ENCODE peak calls at places on chromosomes 16 and 17, in six cellular contexts. One of them, this sample, is unnamed.

GRCh38 chr17:27552467-27552779 is 78.6 kb upstream of the LGALS9 start:
- DNase-seq in left ventricle myocardium inferior: no peak
- DNase-seq in psoas muscle: no peak
- DNase-seq in heart right ventricle: no peak
- DNase-seq in transverse colon: no peak
- DNase-seq in glutamatergic neuron: no peak
- DNase-seq in this sample: no peak

GRCh38 chr17:7479139-7479388 is 367 bp downstream of the ZBTB4 start:
- DNase-seq in left ventricle myocardium inferior: no peak
- DNase-seq in glutamatergic neuron: no peak
- DNase-seq in psoas muscle: no peak
- DNase-seq in heart right ventricle: no peak
- DNase-seq in transverse colon: no peak
- DNase-seq in this sample: no peak

GRCh38 chr17:34443832-34444469 is 80.9 kb upstream of the CCL1 start:
- DNase-seq in glutamatergic neuron: peak; percentile 68
- DNase-seq in psoas muscle: no peak
- DNase-seq in left ventricle myocardium inferior: peak; percentile 23
- DNase-seq in transverse colon: no peak
- DNase-seq in heart right ventricle: peak; percentile 30
- DNase-seq in this sample: peak; percentile 23

GRCh38 chr17:35312790-35313711 is 60.4 kb downstream of the SLFN11 start:
- DNase-seq in glutamatergic neuron: peak; percentile 23
- DNase-seq in left ventricle myocardium inferior: peak; percentile 24
- DNase-seq in transverse colon: peak; percentile 51
- DNase-seq in heart right ventricle: peak; percentile 33
- DNase-seq in psoas muscle: peak; percentile 69
- DNase-seq in this sample: peak; percentile 43

GRCh38 chr17:81794509-81794908 is 9.4 kb upstream of the GCGR start:
- DNase-seq in psoas muscle: no peak
- DNase-seq in left ventricle myocardium inferior: no peak
- DNase-seq in glutamatergic neuron: no peak
- DNase-seq in heart right ventricle: no peak
- DNase-seq in transverse colon: peak; percentile 59
- DNase-seq in this sample: no peak

GRCh38 chr17:76476736-76477135 is 9.3 kb downstream of the AANAT start:
- DNase-seq in transverse colon: no peak
- DNase-seq in heart right ventricle: no peak
- DNase-seq in glutamatergic neuron: no peak
- DNase-seq in left ventricle myocardium inferior: no peak
- DNase-seq in psoas muscle: no peak
- DNase-seq in this sample: no peak

GRCh38 chr16:82993874-82994375 is 367.2 kb downstream of the CDH13 start:
- DNase-seq in transverse colon: no peak
- DNase-seq in glutamatergic neuron: peak; percentile 61
- DNase-seq in heart right ventricle: no peak
- DNase-seq in left ventricle myocardium inferior: no peak
- DNase-seq in psoas muscle: no peak
- DNase-seq in this sample: no peak

GRCh38 chr16:3470723-3471122 is 24.6 kb downstream of the C16orf90 start:
- DNase-seq in left ventricle myocardium inferior: no peak
- DNase-seq in glutamatergic neuron: no peak
- DNase-seq in heart right ventricle: no peak
- DNase-seq in psoas muscle: peak; percentile 17
- DNase-seq in transverse colon: no peak
- DNase-seq in this sample: no peak

GRCh38 chr17:58047751-58048150 is 35.5 kb upstream of the DYNLL2 start:
- DNase-seq in heart right ventricle: no peak
- DNase-seq in glutamatergic neuron: no peak
- DNase-seq in left ventricle myocardium inferior: no peak
- DNase-seq in psoas muscle: no peak
- DNase-seq in transverse colon: no peak
- DNase-seq in this sample: no peak

GRCh38 chr17:72590382-72590781 is 469.6 kb downstream of the SOX9 start:
- DNase-seq in psoas muscle: no peak
- DNase-seq in transverse colon: no peak
- DNase-seq in glutamatergic neuron: no peak
- DNase-seq in left ventricle myocardium inferior: no peak
- DNase-seq in heart right ventricle: no peak
- DNase-seq in this sample: no peak

GRCh38 chr17:58377005-58377660 is 25.1 kb upstream of the SUPT4H1 start:
- DNase-seq in left ventricle myocardium inferior: no peak
- DNase-seq in transverse colon: peak; percentile 64
- DNase-seq in psoas muscle: no peak
- DNase-seq in heart right ventricle: no peak
- DNase-seq in glutamatergic neuron: no peak
- DNase-seq in this sample: no peak

GRCh38 chr16:49036126-49036525 is 245.5 kb downstream of the CBLN1 start:
- DNase-seq in heart right ventricle: no peak
- DNase-seq in left ventricle myocardium inferior: no peak
- DNase-seq in psoas muscle: no peak
- DNase-seq in glutamatergic neuron: no peak
- DNase-seq in transverse colon: no peak
- DNase-seq in this sample: no peak

GRCh38 chr17:74012465-74012864 is 191.0 kb upstream of the RPL38 start:
- DNase-seq in transverse colon: no peak
- DNase-seq in psoas muscle: no peak
- DNase-seq in glutamatergic neuron: peak; percentile 60
- DNase-seq in left ventricle myocardium inferior: no peak
- DNase-seq in heart right ventricle: no peak
- DNase-seq in this sample: no peak

GRCh38 chr16:74757347-74757746 is 17.3 kb downstream of the FA2H start:
- DNase-seq in heart right ventricle: no peak
- DNase-seq in transverse colon: no peak
- DNase-seq in glutamatergic neuron: no peak
- DNase-seq in left ventricle myocardium inferior: no peak
- DNase-seq in psoas muscle: no peak
- DNase-seq in this sample: no peak

GRCh38 chr17:44522883-44523671 is 19.9 kb upstream of the GPATCH8 start:
- DNase-seq in glutamatergic neuron: peak; percentile 56
- DNase-seq in heart right ventricle: peak; percentile 70
- DNase-seq in transverse colon: peak; percentile 77
- DNase-seq in left ventricle myocardium inferior: peak; percentile 65
- DNase-seq in psoas muscle: peak; percentile 90
- DNase-seq in this sample: peak; percentile 47

GRCh38 chr16:13919330-13919682 is 648 bp upstream of the ERCC4 start:
- DNase-seq in heart right ventricle: no peak
- DNase-seq in transverse colon: no peak
- DNase-seq in left ventricle myocardium inferior: no peak
- DNase-seq in psoas muscle: no peak
- DNase-seq in glutamatergic neuron: no peak
- DNase-seq in this sample: no peak

GRCh38 chr17:5210091-5210490 is 18.4 kb upstream of the ZNF594 start:
- DNase-seq in transverse colon: no peak
- DNase-seq in psoas muscle: no peak
- DNase-seq in glutamatergic neuron: no peak
- DNase-seq in left ventricle myocardium inferior: no peak
- DNase-seq in heart right ventricle: no peak
- DNase-seq in this sample: no peak

GRCh38 chr17:15943971-15944719 is 785 bp upstream of the ADORA2B start:
- DNase-seq in glutamatergic neuron: no peak
- DNase-seq in heart right ventricle: no peak
- DNase-seq in psoas muscle: no peak
- DNase-seq in left ventricle myocardium inferior: no peak
- DNase-seq in transverse colon: no peak
- DNase-seq in this sample: peak; percentile 68

GRCh38 chr17:488993-489757 is 136.6 kb upstream of the RPH3AL start:
- DNase-seq in transverse colon: no peak
- DNase-seq in glutamatergic neuron: peak; percentile 73
- DNase-seq in left ventricle myocardium inferior: no peak
- DNase-seq in psoas muscle: peak; percentile 62
- DNase-seq in heart right ventricle: no peak
- DNase-seq in this sample: peak; percentile 39

GRCh38 chr16:9791566-9791965 is 390.7 kb downstream of the GRIN2A start:
- DNase-seq in glutamatergic neuron: no peak
- DNase-seq in psoas muscle: no peak
- DNase-seq in left ventricle myocardium inferior: no peak
- DNase-seq in heart right ventricle: no peak
- DNase-seq in transverse colon: no peak
- DNase-seq in this sample: no peak

GRCh38 chr17:58323420-58324408 is 4.9 kb downstream of the TSPOAP1 start:
- DNase-seq in glutamatergic neuron: peak; percentile 16
- DNase-seq in left ventricle myocardium inferior: no peak
- DNase-seq in psoas muscle: no peak
- DNase-seq in transverse colon: no peak
- DNase-seq in heart right ventricle: no peak
- DNase-seq in this sample: no peak

GRCh38 chr16:2035431-2036199 is 8.9 kb downstream of the NHERF2 start:
- DNase-seq in left ventricle myocardium inferior: peak; percentile 79
- DNase-seq in glutamatergic neuron: no peak
- DNase-seq in heart right ventricle: peak; percentile 74
- DNase-seq in transverse colon: peak; percentile 43
- DNase-seq in psoas muscle: no peak
- DNase-seq in this sample: peak; percentile 41

GRCh38 chr16:75764154-75764768 is 38.0 kb upstream of the CPHXL start:
- DNase-seq in heart right ventricle: no peak
- DNase-seq in left ventricle myocardium inferior: no peak
- DNase-seq in transverse colon: peak; percentile 61
- DNase-seq in glutamatergic neuron: peak; percentile 40
- DNase-seq in psoas muscle: no peak
- DNase-seq in this sample: peak; percentile 43

GRCh38 chr16:15760129-15760528 is 96.7 kb downstream of the MYH11 start:
- DNase-seq in heart right ventricle: no peak
- DNase-seq in glutamatergic neuron: no peak
- DNase-seq in left ventricle myocardium inferior: no peak
- DNase-seq in transverse colon: no peak
- DNase-seq in psoas muscle: no peak
- DNase-seq in this sample: no peak

GRCh38 chr17:19785854-19786253 is 37.8 kb upstream of the ALDH3A1 start:
- DNase-seq in left ventricle myocardium inferior: no peak
- DNase-seq in transverse colon: no peak
- DNase-seq in heart right ventricle: no peak
- DNase-seq in psoas muscle: no peak
- DNase-seq in glutamatergic neuron: no peak
- DNase-seq in this sample: no peak

GRCh38 chr17:49439673-49440571 is 25.2 kb upstream of the PHB1 start:
- DNase-seq in psoas muscle: no peak
- DNase-seq in heart right ventricle: no peak
- DNase-seq in transverse colon: no peak
- DNase-seq in glutamatergic neuron: no peak
- DNase-seq in left ventricle myocardium inferior: no peak
- DNase-seq in this sample: no peak

GRCh38 chr17:44794699-44795413 is 35.2 kb downstream of the GJC1 start:
- DNase-seq in glutamatergic neuron: peak; percentile 63
- DNase-seq in transverse colon: no peak
- DNase-seq in left ventricle myocardium inferior: no peak
- DNase-seq in heart right ventricle: no peak
- DNase-seq in psoas muscle: no peak
- DNase-seq in this sample: no peak

GRCh38 chr17:47735139-47735464 is 2.1 kb downstream of the TBX21 start:
- DNase-seq in left ventricle myocardium inferior: no peak
- DNase-seq in heart right ventricle: no peak
- DNase-seq in psoas muscle: no peak
- DNase-seq in transverse colon: no peak
- DNase-seq in glutamatergic neuron: no peak
- DNase-seq in this sample: no peak

GRCh38 chr17:47733414-47734288 is 615 bp downstream of the TBX21 start:
- DNase-seq in transverse colon: no peak
- DNase-seq in left ventricle myocardium inferior: no peak
- DNase-seq in heart right ventricle: no peak
- DNase-seq in psoas muscle: no peak
- DNase-seq in glutamatergic neuron: no peak
- DNase-seq in this sample: no peak

GRCh38 chr17:47731396-47731795 is 1.6 kb upstream of the TBX21 start:
- DNase-seq in psoas muscle: no peak
- DNase-seq in heart right ventricle: no peak
- DNase-seq in glutamatergic neuron: no peak
- DNase-seq in transverse colon: no peak
- DNase-seq in left ventricle myocardium inferior: no peak
- DNase-seq in this sample: no peak

GRCh38 chr17:47732399-47733046 is 513 bp upstream of the TBX21 start:
- DNase-seq in left ventricle myocardium inferior: no peak
- DNase-seq in heart right ventricle: no peak
- DNase-seq in glutamatergic neuron: no peak
- DNase-seq in transverse colon: no peak
- DNase-seq in psoas muscle: no peak
- DNase-seq in this sample: no peak

GRCh38 chr17:47733047-47733413 is at the start of gene TBX21:
- DNase-seq in glutamatergic neuron: peak; percentile 81
- DNase-seq in heart right ventricle: peak; percentile 70
- DNase-seq in left ventricle myocardium inferior: peak; percentile 57
- DNase-seq in psoas muscle: peak; percentile 83
- DNase-seq in transverse colon: peak; percentile 87
- DNase-seq in this sample: peak; percentile 89
- TF ChIP-seq CTCF in glutamatergic neuron: no peak
- TF ChIP-seq CTCF in heart right ventricle: peak; percentile 39
- TF ChIP-seq CTCF in left ventricle myocardium inferior: peak; percentile 40
- TF ChIP-seq CTCF in psoas muscle: no peak
- TF ChIP-seq CTCF in transverse colon: no peak
- TF ChIP-seq CTCF in this sample: peak; percentile 28

GRCh38 chr17:63696381-63696961 is 3.5 kb downstream of the LIMD2 start:
- DNase-seq in glutamatergic neuron: no peak
- DNase-seq in psoas muscle: no peak
- DNase-seq in heart right ventricle: no peak
- DNase-seq in left ventricle myocardium inferior: no peak
- DNase-seq in transverse colon: peak; percentile 28
- DNase-seq in this sample: peak; percentile 35
- TF ChIP-seq CTCF in glutamatergic neuron: peak; percentile 62
- TF ChIP-seq CTCF in psoas muscle: peak; percentile 34
- TF ChIP-seq CTCF in heart right ventricle: peak; percentile 52
- TF ChIP-seq CTCF in left ventricle myocardium inferior: peak; percentile 54
- TF ChIP-seq CTCF in transverse colon: no peak
- TF ChIP-seq CTCF in this sample: peak; percentile 53

GRCh38 chr16:65121870-65122723 is at the start of gene CDH11:
- DNase-seq in psoas muscle: peak; percentile 71
- DNase-seq in glutamatergic neuron: peak; percentile 58
- DNase-seq in transverse colon: peak; percentile 38
- DNase-seq in heart right ventricle: peak; percentile 72
- DNase-seq in left ventricle myocardium inferior: peak; percentile 60
- DNase-seq in this sample: peak; percentile 84
- TF ChIP-seq CTCF in psoas muscle: peak; percentile 31
- TF ChIP-seq CTCF in glutamatergic neuron: no peak
- TF ChIP-seq CTCF in transverse colon: peak; percentile 48
- TF ChIP-seq CTCF in heart right ventricle: peak; percentile 47
- TF ChIP-seq CTCF in left ventricle myocardium inferior: peak; percentile 52
- TF ChIP-seq CTCF in this sample: no peak

GRCh38 chr17:61314368-61315078 is 85.1 kb upstream of the TBX2 start:
- DNase-seq in transverse colon: no peak
- DNase-seq in left ventricle myocardium inferior: peak; percentile 41
- DNase-seq in psoas muscle: peak; percentile 64
- DNase-seq in glutamatergic neuron: no peak
- DNase-seq in heart right ventricle: peak; percentile 50
- DNase-seq in this sample: no peak
- TF ChIP-seq CTCF in transverse colon: no peak
- TF ChIP-seq CTCF in left ventricle myocardium inferior: peak; percentile 40
- TF ChIP-seq CTCF in psoas muscle: peak; percentile 8
- TF ChIP-seq CTCF in glutamatergic neuron: no peak
- TF ChIP-seq CTCF in heart right ventricle: peak; percentile 31
- TF ChIP-seq CTCF in this sample: no peak

This sample was measured in nephron progenitor cell.